ENCODE peak calls at places on chromosomes 2 and 18, in ten cellular contexts. One of them, this sample, is unnamed.

GRCh38 chr2:26401739-26402541 is at the start of gene DRC1:
- DNase-seq in epithelial cell of prostate: no peak
- DNase-seq in dorsolateral prefrontal cortex: peak; percentile 77
- DNase-seq in pancreas: peak; percentile 27
- DNase-seq in uterus: peak; percentile 20
- DNase-seq in lung: peak; percentile 52
- DNase-seq in CD4-positive, alpha-beta memory T cell: no peak
- DNase-seq in caudate nucleus: peak; percentile 67
- DNase-seq in substantia nigra: peak; percentile 2
- DNase-seq in ovary: no peak
- DNase-seq in this sample: no peak

GRCh38 chr2:85785027-85785822 is 31.4 kb downstream of the ATOH8 start:
- DNase-seq in substantia nigra: no peak
- DNase-seq in lung: peak; percentile 55
- DNase-seq in CD4-positive, alpha-beta memory T cell: no peak
- DNase-seq in epithelial cell of prostate: no peak
- DNase-seq in ovary: peak; percentile 21
- DNase-seq in uterus: peak; percentile 68
- DNase-seq in dorsolateral prefrontal cortex: peak; percentile 70
- DNase-seq in caudate nucleus: peak; percentile 37
- DNase-seq in pancreas: no peak
- DNase-seq in this sample: no peak

GRCh38 chr18:59087391-59087790 is 52.3 kb upstream of the SEC11C start:
- DNase-seq in caudate nucleus: no peak
- DNase-seq in substantia nigra: no peak
- DNase-seq in dorsolateral prefrontal cortex: no peak
- DNase-seq in ovary: no peak
- DNase-seq in lung: no peak
- DNase-seq in pancreas: no peak
- DNase-seq in epithelial cell of prostate: peak; percentile 46
- DNase-seq in uterus: no peak
- DNase-seq in CD4-positive, alpha-beta memory T cell: peak; percentile 37
- DNase-seq in this sample: peak; percentile 10

GRCh38 chr2:46813046-46813445 is 102.6 kb downstream of the MCFD2 start:
- DNase-seq in epithelial cell of prostate: no peak
- DNase-seq in dorsolateral prefrontal cortex: no peak
- DNase-seq in pancreas: no peak
- DNase-seq in CD4-positive, alpha-beta memory T cell: no peak
- DNase-seq in substantia nigra: no peak
- DNase-seq in caudate nucleus: no peak
- DNase-seq in lung: peak; percentile 31
- DNase-seq in uterus: peak; percentile 73
- DNase-seq in ovary: peak; percentile 75
- DNase-seq in this sample: no peak

GRCh38 chr2:64363848-64364247 is 90.1 kb upstream of the LGALSL start:
- DNase-seq in uterus: no peak
- DNase-seq in ovary: no peak
- DNase-seq in lung: no peak
- DNase-seq in dorsolateral prefrontal cortex: no peak
- DNase-seq in pancreas: no peak
- DNase-seq in epithelial cell of prostate: no peak
- DNase-seq in CD4-positive, alpha-beta memory T cell: no peak
- DNase-seq in caudate nucleus: no peak
- DNase-seq in substantia nigra: no peak
- DNase-seq in this sample: no peak

GRCh38 chr2:63589148-63589972 is 597 bp downstream of the MDH1 start:
- DNase-seq in caudate nucleus: no peak
- DNase-seq in ovary: no peak
- DNase-seq in epithelial cell of prostate: no peak
- DNase-seq in substantia nigra: no peak
- DNase-seq in lung: no peak
- DNase-seq in uterus: no peak
- DNase-seq in dorsolateral prefrontal cortex: no peak
- DNase-seq in CD4-positive, alpha-beta memory T cell: peak; percentile 16
- DNase-seq in pancreas: no peak
- DNase-seq in this sample: no peak

GRCh38 chr2:132978840-132979239 is 308.8 kb upstream of the LYPD1 start:
- DNase-seq in uterus: no peak
- DNase-seq in lung: no peak
- DNase-seq in epithelial cell of prostate: no peak
- DNase-seq in caudate nucleus: peak; percentile 1
- DNase-seq in substantia nigra: no peak
- DNase-seq in ovary: no peak
- DNase-seq in CD4-positive, alpha-beta memory T cell: no peak
- DNase-seq in dorsolateral prefrontal cortex: no peak
- DNase-seq in pancreas: no peak
- DNase-seq in this sample: no peak

GRCh38 chr2:45637440-45637839 is 14.0 kb upstream of the PRKCE start:
- DNase-seq in CD4-positive, alpha-beta memory T cell: no peak
- DNase-seq in epithelial cell of prostate: peak; percentile 43
- DNase-seq in dorsolateral prefrontal cortex: no peak
- DNase-seq in substantia nigra: no peak
- DNase-seq in caudate nucleus: no peak
- DNase-seq in uterus: no peak
- DNase-seq in lung: no peak
- DNase-seq in pancreas: peak; percentile 18
- DNase-seq in ovary: no peak
- DNase-seq in this sample: no peak

GRCh38 chr2:17876590-17876989 is 1.9 kb upstream of the KCNS3 start:
- DNase-seq in caudate nucleus: no peak
- DNase-seq in epithelial cell of prostate: no peak
- DNase-seq in lung: no peak
- DNase-seq in pancreas: no peak
- DNase-seq in ovary: no peak
- DNase-seq in substantia nigra: no peak
- DNase-seq in CD4-positive, alpha-beta memory T cell: no peak
- DNase-seq in uterus: no peak
- DNase-seq in dorsolateral prefrontal cortex: no peak
- DNase-seq in this sample: no peak

GRCh38 chr2:17879137-17879912 is 858 bp downstream of the KCNS3 start:
- DNase-seq in ovary: no peak
- DNase-seq in lung: peak; percentile 79
- DNase-seq in pancreas: peak; percentile 57
- DNase-seq in dorsolateral prefrontal cortex: no peak
- DNase-seq in epithelial cell of prostate: peak; percentile 18
- DNase-seq in uterus: peak; percentile 40
- DNase-seq in caudate nucleus: peak; percentile 21
- DNase-seq in substantia nigra: peak; percentile 9
- DNase-seq in CD4-positive, alpha-beta memory T cell: no peak
- DNase-seq in this sample: no peak

GRCh38 chr2:17877811-17878221 is 651 bp upstream of the KCNS3 start:
- DNase-seq in lung: no peak
- DNase-seq in caudate nucleus: no peak
- DNase-seq in epithelial cell of prostate: no peak
- DNase-seq in pancreas: no peak
- DNase-seq in dorsolateral prefrontal cortex: no peak
- DNase-seq in substantia nigra: no peak
- DNase-seq in ovary: no peak
- DNase-seq in uterus: no peak
- DNase-seq in CD4-positive, alpha-beta memory T cell: no peak
- DNase-seq in this sample: no peak

GRCh38 chr2:17878222-17879136 is at the start of gene KCNS3:
- DNase-seq in CD4-positive, alpha-beta memory T cell: no peak
- DNase-seq in substantia nigra: no peak
- DNase-seq in caudate nucleus: no peak
- DNase-seq in lung: no peak
- DNase-seq in pancreas: peak; percentile 28
- DNase-seq in epithelial cell of prostate: no peak
- DNase-seq in dorsolateral prefrontal cortex: no peak
- DNase-seq in uterus: peak; percentile 25
- DNase-seq in ovary: no peak
- DNase-seq in this sample: no peak

GRCh38 chr2:17879913-17880274 is 1.4 kb downstream of the KCNS3 start:
- DNase-seq in ovary: no peak
- DNase-seq in CD4-positive, alpha-beta memory T cell: no peak
- DNase-seq in substantia nigra: no peak
- DNase-seq in pancreas: no peak
- DNase-seq in caudate nucleus: no peak
- DNase-seq in epithelial cell of prostate: no peak
- DNase-seq in uterus: no peak
- DNase-seq in lung: no peak
- DNase-seq in dorsolateral prefrontal cortex: no peak
- DNase-seq in this sample: no peak
- H3K27ac ChIP-seq in ovary: no peak overlapping the region
- H3K27ac ChIP-seq in CD4-positive, alpha-beta memory T cell: no peak overlapping the region
- H3K27ac ChIP-seq in substantia nigra: no peak overlapping the region
- H3K27ac ChIP-seq in pancreas: no peak overlapping the region
- H3K27ac ChIP-seq in caudate nucleus: no peak overlapping the region
- H3K27ac ChIP-seq in epithelial cell of prostate: no peak overlapping the region
- H3K27ac ChIP-seq in uterus: no peak overlapping the region
- H3K27ac ChIP-seq in lung: peak overlapping the region; percentile 95
- H3K27ac ChIP-seq in dorsolateral prefrontal cortex: peak overlapping the region; percentile 11
- H3K27ac ChIP-seq in this sample: no peak overlapping the region

GRCh38 chr2:13021470-13021957 is 304.8 kb downstream of the TRIB2 start:
- DNase-seq in dorsolateral prefrontal cortex: no peak
- DNase-seq in pancreas: no peak
- DNase-seq in substantia nigra: no peak
- DNase-seq in uterus: no peak
- DNase-seq in CD4-positive, alpha-beta memory T cell: no peak
- DNase-seq in lung: no peak
- DNase-seq in epithelial cell of prostate: no peak
- DNase-seq in ovary: no peak
- DNase-seq in caudate nucleus: no peak
- DNase-seq in this sample: no peak

GRCh38 chr2:13015941-13016340 is 299.2 kb downstream of the TRIB2 start:
- DNase-seq in ovary: no peak
- DNase-seq in epithelial cell of prostate: no peak
- DNase-seq in substantia nigra: no peak
- DNase-seq in CD4-positive, alpha-beta memory T cell: no peak
- DNase-seq in lung: no peak
- DNase-seq in dorsolateral prefrontal cortex: no peak
- DNase-seq in pancreas: no peak
- DNase-seq in caudate nucleus: no peak
- DNase-seq in uterus: no peak
- DNase-seq in this sample: no peak

GRCh38 chr2:13014783-13015182 is 298.0 kb downstream of the TRIB2 start:
- DNase-seq in dorsolateral prefrontal cortex: no peak
- DNase-seq in epithelial cell of prostate: no peak
- DNase-seq in pancreas: no peak
- DNase-seq in CD4-positive, alpha-beta memory T cell: no peak
- DNase-seq in lung: no peak
- DNase-seq in ovary: no peak
- DNase-seq in uterus: no peak
- DNase-seq in substantia nigra: no peak
- DNase-seq in caudate nucleus: no peak
- DNase-seq in this sample: no peak

GRCh38 chr2:13018490-13018889 is 301.8 kb downstream of the TRIB2 start:
- DNase-seq in caudate nucleus: no peak
- DNase-seq in dorsolateral prefrontal cortex: no peak
- DNase-seq in epithelial cell of prostate: no peak
- DNase-seq in CD4-positive, alpha-beta memory T cell: no peak
- DNase-seq in ovary: no peak
- DNase-seq in substantia nigra: no peak
- DNase-seq in uterus: no peak
- DNase-seq in pancreas: no peak
- DNase-seq in lung: no peak
- DNase-seq in this sample: no peak

GRCh38 chr2:13020469-13020868 is 303.7 kb downstream of the TRIB2 start:
- DNase-seq in lung: no peak
- DNase-seq in pancreas: no peak
- DNase-seq in substantia nigra: no peak
- DNase-seq in ovary: no peak
- DNase-seq in CD4-positive, alpha-beta memory T cell: no peak
- DNase-seq in epithelial cell of prostate: no peak
- DNase-seq in uterus: no peak
- DNase-seq in dorsolateral prefrontal cortex: no peak
- DNase-seq in caudate nucleus: no peak
- DNase-seq in this sample: no peak
- H3K27ac ChIP-seq in lung: no peak overlapping the region
- H3K27ac ChIP-seq in pancreas: no peak overlapping the region
- H3K27ac ChIP-seq in substantia nigra: no peak overlapping the region
- H3K27ac ChIP-seq in ovary: no peak overlapping the region
- H3K27ac ChIP-seq in CD4-positive, alpha-beta memory T cell: no peak overlapping the region
- H3K27ac ChIP-seq in epithelial cell of prostate: no peak overlapping the region
- H3K27ac ChIP-seq in uterus: no peak overlapping the region
- H3K27ac ChIP-seq in dorsolateral prefrontal cortex: no peak overlapping the region
- H3K27ac ChIP-seq in caudate nucleus: no peak overlapping the region
- H3K27ac ChIP-seq in this sample: no peak overlapping the region

GRCh38 chr18:24683965-24684364 is 223.5 kb downstream of the HRH4 start:
- DNase-seq in dorsolateral prefrontal cortex: no peak
- DNase-seq in uterus: no peak
- DNase-seq in lung: no peak
- DNase-seq in ovary: no peak
- DNase-seq in substantia nigra: no peak
- DNase-seq in caudate nucleus: no peak
- DNase-seq in epithelial cell of prostate: no peak
- DNase-seq in CD4-positive, alpha-beta memory T cell: no peak
- DNase-seq in pancreas: no peak
- DNase-seq in this sample: no peak

GRCh38 chr18:24685232-24685959 is 225.0 kb downstream of the HRH4 start:
- DNase-seq in substantia nigra: no peak
- DNase-seq in caudate nucleus: no peak
- DNase-seq in epithelial cell of prostate: no peak
- DNase-seq in dorsolateral prefrontal cortex: no peak
- DNase-seq in lung: no peak
- DNase-seq in pancreas: no peak
- DNase-seq in ovary: no peak
- DNase-seq in uterus: no peak
- DNase-seq in CD4-positive, alpha-beta memory T cell: no peak
- DNase-seq in this sample: no peak
- H3K27ac ChIP-seq in substantia nigra: no peak overlapping the region
- H3K27ac ChIP-seq in caudate nucleus: no peak overlapping the region
- H3K27ac ChIP-seq in epithelial cell of prostate: no peak overlapping the region
- H3K27ac ChIP-seq in dorsolateral prefrontal cortex: no peak overlapping the region
- H3K27ac ChIP-seq in lung: no peak overlapping the region
- H3K27ac ChIP-seq in pancreas: no peak overlapping the region
- H3K27ac ChIP-seq in ovary: no peak overlapping the region
- H3K27ac ChIP-seq in uterus: no peak overlapping the region
- H3K27ac ChIP-seq in CD4-positive, alpha-beta memory T cell: no peak overlapping the region
- H3K27ac ChIP-seq in this sample: no peak overlapping the region

GRCh38 chr2:223042284-223042683 is 9.7 kb upstream of the KCNE4 start:
- DNase-seq in pancreas: no peak
- DNase-seq in uterus: no peak
- DNase-seq in caudate nucleus: no peak
- DNase-seq in substantia nigra: no peak
- DNase-seq in ovary: no peak
- DNase-seq in lung: no peak
- DNase-seq in dorsolateral prefrontal cortex: no peak
- DNase-seq in epithelial cell of prostate: no peak
- DNase-seq in CD4-positive, alpha-beta memory T cell: no peak
- DNase-seq in this sample: no peak

GRCh38 chr2:223042704-223043118 is 9.3 kb upstream of the KCNE4 start:
- DNase-seq in lung: no peak
- DNase-seq in epithelial cell of prostate: peak; percentile 54
- DNase-seq in substantia nigra: no peak
- DNase-seq in uterus: no peak
- DNase-seq in pancreas: no peak
- DNase-seq in ovary: no peak
- DNase-seq in CD4-positive, alpha-beta memory T cell: no peak
- DNase-seq in dorsolateral prefrontal cortex: no peak
- DNase-seq in caudate nucleus: no peak
- DNase-seq in this sample: no peak

GRCh38 chr2:223044092-223044836 is 7.7 kb upstream of the KCNE4 start:
- DNase-seq in caudate nucleus: no peak
- DNase-seq in pancreas: no peak
- DNase-seq in lung: no peak
- DNase-seq in ovary: no peak
- DNase-seq in dorsolateral prefrontal cortex: no peak
- DNase-seq in uterus: no peak
- DNase-seq in epithelial cell of prostate: no peak
- DNase-seq in CD4-positive, alpha-beta memory T cell: no peak
- DNase-seq in substantia nigra: no peak
- DNase-seq in this sample: no peak

GRCh38 chr2:223041527-223042109 is 10.4 kb upstream of the KCNE4 start:
- DNase-seq in CD4-positive, alpha-beta memory T cell: no peak
- DNase-seq in ovary: peak; percentile 71
- DNase-seq in uterus: peak; percentile 74
- DNase-seq in caudate nucleus: no peak
- DNase-seq in pancreas: peak; percentile 78
- DNase-seq in epithelial cell of prostate: peak; percentile 64
- DNase-seq in substantia nigra: no peak
- DNase-seq in lung: peak; percentile 64
- DNase-seq in dorsolateral prefrontal cortex: no peak
- DNase-seq in this sample: no peak

DNA sequence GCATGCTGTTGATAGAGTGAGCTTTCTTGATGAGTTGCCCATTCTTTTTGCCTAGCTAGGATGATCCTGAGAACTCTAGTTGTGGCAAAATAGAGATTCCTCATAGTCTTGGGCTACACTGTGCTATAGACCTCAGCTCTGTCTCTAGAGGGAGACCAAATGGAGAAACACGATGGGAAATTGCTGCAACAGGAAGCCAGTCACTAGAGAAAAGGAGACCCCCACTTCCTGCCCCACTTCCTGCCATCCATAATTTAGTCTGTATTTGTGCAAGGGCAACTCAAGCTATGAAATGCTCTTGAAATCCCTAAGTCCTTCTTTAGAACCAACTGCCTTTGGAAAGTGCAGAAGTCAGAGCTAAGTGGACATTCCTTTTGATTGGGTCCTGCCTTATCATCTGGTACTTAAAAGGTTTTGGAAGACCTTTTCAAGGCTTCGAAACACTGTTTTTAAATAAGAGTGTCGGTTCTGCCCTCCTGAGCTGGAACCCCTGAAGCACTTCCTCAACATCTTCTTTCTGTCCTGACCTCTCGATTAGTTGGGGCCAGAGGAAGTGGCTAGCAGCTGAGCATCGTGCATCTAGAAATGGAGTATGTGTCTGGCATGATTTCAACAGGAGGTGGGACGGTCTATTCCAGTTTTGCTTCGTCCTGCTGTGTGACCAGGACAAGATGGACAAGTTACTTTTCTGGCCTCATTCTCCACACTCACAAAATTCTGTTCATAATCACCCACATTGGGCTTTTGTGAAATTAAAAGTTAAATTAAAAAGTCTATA is 8.6 kb upstream of the KCNE4 start:
- DNase-seq in pancreas: no peak
- DNase-seq in caudate nucleus: no peak
- DNase-seq in dorsolateral prefrontal cortex: no peak
- DNase-seq in CD4-positive, alpha-beta memory T cell: no peak
- DNase-seq in substantia nigra: no peak
- DNase-seq in uterus: no peak
- DNase-seq in lung: no peak
- DNase-seq in epithelial cell of prostate: no peak
- DNase-seq in ovary: no peak
- DNase-seq in this sample: no peak
- H3K27ac ChIP-seq in pancreas: no peak overlapping the region
- H3K27ac ChIP-seq in caudate nucleus: no peak overlapping the region
- H3K27ac ChIP-seq in dorsolateral prefrontal cortex: no peak overlapping the region
- H3K27ac ChIP-seq in CD4-positive, alpha-beta memory T cell: no peak overlapping the region
- H3K27ac ChIP-seq in substantia nigra: no peak overlapping the region
- H3K27ac ChIP-seq in uterus: no peak overlapping the region
- H3K27ac ChIP-seq in lung: no peak overlapping the region
- H3K27ac ChIP-seq in epithelial cell of prostate: peak overlapping the region; percentile 85
- H3K27ac ChIP-seq in ovary: no peak overlapping the region
- H3K27ac ChIP-seq in this sample: no peak overlapping the region

This sample was measured in CD4-positive, alpha-beta T cell.